ENCODE peak calls at places on chromosomes 1 and 21, in eight cellular contexts. I is fibroblast of lung; E is AG08395; P is activated naive CD8-positive, alpha-beta T cell treated with anti-CD3 and anti-CD28 coated beads for 36 hours; U is activated T-helper 1 cell treated with anti-CD3 and anti-CD28 coated beads, Interleukin-12 subunit alpha, Interleukin-12 subunit beta, Interleukin-2, Interleukin-4 antibody, amounts not matched to agents 30 ng/mL and 10 ng/mL and 1 ng/mL, durations not matched to agents 14 hours and 24 hours and 36 hours; W is stimulated activated CD4-positive, alpha-beta T cell treated with anti-CD3 and anti-CD28 coated beads, Interleukin-1b, Interleukin-23, amount 100 ng/mL, for 1 hour; C is cardiac muscle cell; O is EL. N is an unnamed sample.

GRCh38 chr1:18734001-18734400 is 103.4 kb downstream of the PAX7 start:
- DNase-seq in I (no peak), E (no peak), P (no peak), U (no peak), W (no peak), C (no peak), O (no peak), N (no peak)

GRCh38 chr1:49187054-49187453 is 410.4 kb upstream of the BEND5 start:
- DNase-seq in I (no peak), E (no peak), P (no peak), U (no peak), W (no peak), C (no peak), O (no peak), N (no peak)

GRCh38 chr21:37452222-37452621 is 85.6 kb downstream of the DYRK1A start:
- DNase-seq in I (peak; percentile 94), E (peak; percentile 82), P (no peak), U (no peak), W (no peak), C (peak; percentile 82), O (peak; percentile 93), N (peak; percentile 75)

GRCh38 chr1:193629875-193630274 is 443.5 kb upstream of the B3GALT2 start:
- DNase-seq in I (peak; percentile 25), E (no peak), P (no peak), U (no peak), W (no peak), C (peak; percentile 64), O (peak; percentile 31), N (no peak)

GRCh38 chr1:227895828-227896685 is 51.7 kb downstream of the WNT9A start:
- DNase-seq in I (peak; percentile 31), E (no peak), P (no peak), U (no peak), W (no peak), C (peak; percentile 30), O (peak; percentile 28), N (peak; percentile 5)

GRCh38 chr1:28306550-28306949 is 22.3 kb upstream of the MED18 start:
- DNase-seq in I (no peak), E (no peak), P (no peak), U (no peak), W (no peak), C (no peak), O (no peak), N (no peak)

GRCh38 chr1:20278692-20279130 is 12.0 kb upstream of the VWA5B1 start:
- DNase-seq in I (peak; percentile 70), E (no peak), P (no peak), U (no peak), W (no peak), C (no peak), O (no peak), N (no peak)

GRCh38 chr1:55078470-55078869 is 39.1 kb downstream of the PCSK9 start:
- DNase-seq in I (no peak), E (no peak), P (no peak), U (no peak), W (no peak), C (no peak), O (no peak), N (no peak)

GRCh38 chr1:188489336-188490112 is 1660.8 kb downstream of the PLA2G4A start:
- DNase-seq in I (peak; percentile 47), E (no peak), P (no peak), U (no peak), W (no peak), C (no peak), O (peak; percentile 81), N (peak; percentile 23)

GRCh38 chr1:111831153-111831552 is 75.5 kb downstream of the DDX20 start:
- DNase-seq in I (no peak), E (no peak), P (no peak), U (no peak), W (no peak), C (no peak), O (no peak), N (no peak)

GRCh38 chr1:248822148-248823032 is 3.3 kb downstream of the SH3BP5L start:
- DNase-seq in I (peak; percentile 40), E (no peak), P (no peak), U (no peak), W (no peak), C (no peak), O (no peak), N (no peak)

GRCh38 chr21:45377866-45378257 is 27.1 kb upstream of the COL18A1 start:
- DNase-seq in I (no peak), E (no peak), P (no peak), U (no peak), W (no peak), C (no peak), O (no peak), N (no peak)

GRCh38 chr1:164704954-164705353 is 146.0 kb downstream of the PBX1 start:
- DNase-seq in I (no peak), E (no peak), P (no peak), U (no peak), W (no peak), C (peak; percentile 35), O (no peak), N (no peak)

GRCh38 chr1:6969106-6969505 is 183.9 kb downstream of the CAMTA1 start:
- DNase-seq in I (peak; percentile 93), E (no peak), P (peak; percentile 54), U (no peak), W (no peak), C (peak; percentile 6), O (peak; percentile 73), N (peak; percentile 13)

GRCh38 chr1:33876970-33877680 is 13.2 kb downstream of the HMGB4 start:
- DNase-seq in I (peak; percentile 95), E (peak; percentile 59), P (no peak), U (no peak), W (no peak), C (peak; percentile 15), O (no peak), N (peak; percentile 96)

GRCh38 chr1:153608742-153609584 is 4.0 kb downstream of the S100A16 start:
- DNase-seq in I (peak; percentile 95), E (peak; percentile 89), P (no peak), U (no peak), W (no peak), C (peak; percentile 91), O (peak; percentile 99), N (peak; percentile 87)

GRCh38 chr1:117534995-117535467 is 70.8 kb upstream of the TENT5C start:
- DNase-seq in I (peak; percentile 52), E (peak; percentile 59), P (peak; percentile 18), U (peak; percentile 24), W (no peak), C (peak; percentile 83), O (peak; percentile 72), N (peak; percentile 11)

GRCh38 chr1:224851210-224851849 is 78.1 kb upstream of the DNAH14 start:
- DNase-seq in I (peak; percentile 20), E (peak; percentile 80), P (peak; percentile 43), U (peak; percentile 34), W (peak; percentile 13), C (peak; percentile 65), O (peak; percentile 54), N (peak; percentile 54)

GRCh38 chr1:232134365-232134764 is 495.6 kb downstream of the SIPA1L2 start:
- DNase-seq in I (no peak), E (no peak), P (no peak), U (no peak), W (no peak), C (no peak), O (no peak), N (no peak)

GRCh38 chr1:183676515-183677189 is 23.5 kb upstream of the APOBEC4 start:
- DNase-seq in I (peak; percentile 37), E (peak; percentile 76), P (no peak), U (no peak), W (no peak), C (peak; percentile 34), O (peak; percentile 72), N (peak; percentile 32)

GRCh38 chr21:16708431-16708830 is 804.4 kb upstream of the CXADR start:
- DNase-seq in I (peak; percentile 55), E (peak; percentile 39), P (no peak), U (no peak), W (no peak), C (peak; percentile 30), O (peak; percentile 41), N (peak; percentile 1)

GRCh38 chr1:198937231-198938031 is 298.6 kb downstream of the PTPRC start:
- DNase-seq in I (peak; percentile 97), E (peak; percentile 94), P (peak; percentile 45), U (peak; percentile 71), W (no peak), C (peak; percentile 94), O (peak; percentile 92), N (peak; percentile 68)

GRCh38 chr1:225415307-225415706 is 12.5 kb downstream of the LBR start:
- DNase-seq in I (no peak), E (no peak), P (no peak), U (no peak), W (no peak), C (no peak), O (no peak), N (no peak)

GRCh38 chr1:204649756-204650155 is 35.8 kb downstream of the LRRN2 start:
- DNase-seq in I (no peak), E (no peak), P (no peak), U (no peak), W (no peak), C (no peak), O (no peak), N (no peak)

GRCh38 chr1:25055045-25055780 is 125.1 kb upstream of the RUNX3 start:
- DNase-seq in I (no peak), E (no peak), P (no peak), U (no peak), W (no peak), C (no peak), O (no peak), N (no peak)

GRCh38 chr1:188314557-188315137 is 1485.9 kb downstream of the PLA2G4A start:
- DNase-seq in I (no peak), E (no peak), P (no peak), U (no peak), W (no peak), C (no peak), O (no peak), N (no peak)